ENCODE peak calls at places on chromosome 4, in five cellular contexts. V is left ventricle myocardium inferior, L is cardiac muscle cell, F is ovary, C is AG10803. P is an unnamed sample.

GRCh38 chr4:174521800-174522182 is 497 bp downstream of the HPGD start:
- DNase-seq in V (no peak), L (no peak), F (no peak), C (no peak), P (no peak)

GRCh38 chr4:72119946-72120345 is 88.1 kb downstream of the NPFFR2 start:
- DNase-seq in V (no peak), L (no peak), F (no peak), C (no peak), P (no peak)

GRCh38 chr4:92885632-92886031 is 581.9 kb downstream of the GRID2 start:
- DNase-seq in V (no peak), L (no peak), F (no peak), C (no peak), P (no peak)

GRCh38 chr4:2789351-2789750 is 3.5 kb upstream of the SH3BP2 start:
- DNase-seq in V (no peak), L (no peak), F (no peak), C (no peak), P (no peak)

GRCh38 chr4:108029321-108029720 is 39.6 kb downstream of the HADH start:
- DNase-seq in V (no peak), L (no peak), F (no peak), C (no peak), P (no peak)

GRCh38 chr4:58192217-58192616 is 1082.0 kb upstream of the IGFBP7 start:
- DNase-seq in V (no peak), L (no peak), F (no peak), C (no peak), P (no peak)

GRCh38 chr4:86338989-86339388 is 20.9 kb downstream of the MAPK10 start:
- DNase-seq in V (no peak), L (no peak), F (no peak), C (peak), P (peak)

GRCh38 chr4:99087887-99088484 is 602 bp downstream of the ADH5 start:
- DNase-seq in V (peak), L (peak), F (peak), C (peak), P (peak)

GRCh38 chr4:154314248-154314647 is 177.4 kb downstream of the DCHS2 start:
- DNase-seq in V (no peak), L (peak), F (no peak), C (peak), P (peak)
- TF ChIP-seq CTCF in V (no peak), L (peak), F (no peak), C (peak), P (no peak)

GRCh38 chr4:15042529-15043167 is 40.4 kb downstream of the CPEB2 start:
- DNase-seq in V (no peak), L (no peak), F (no peak), C (no peak), P (peak)
- H3K4me3 ChIP-seq in V (no peak), L (no peak), F (no peak), C (no peak), P (no peak)

DNA sequence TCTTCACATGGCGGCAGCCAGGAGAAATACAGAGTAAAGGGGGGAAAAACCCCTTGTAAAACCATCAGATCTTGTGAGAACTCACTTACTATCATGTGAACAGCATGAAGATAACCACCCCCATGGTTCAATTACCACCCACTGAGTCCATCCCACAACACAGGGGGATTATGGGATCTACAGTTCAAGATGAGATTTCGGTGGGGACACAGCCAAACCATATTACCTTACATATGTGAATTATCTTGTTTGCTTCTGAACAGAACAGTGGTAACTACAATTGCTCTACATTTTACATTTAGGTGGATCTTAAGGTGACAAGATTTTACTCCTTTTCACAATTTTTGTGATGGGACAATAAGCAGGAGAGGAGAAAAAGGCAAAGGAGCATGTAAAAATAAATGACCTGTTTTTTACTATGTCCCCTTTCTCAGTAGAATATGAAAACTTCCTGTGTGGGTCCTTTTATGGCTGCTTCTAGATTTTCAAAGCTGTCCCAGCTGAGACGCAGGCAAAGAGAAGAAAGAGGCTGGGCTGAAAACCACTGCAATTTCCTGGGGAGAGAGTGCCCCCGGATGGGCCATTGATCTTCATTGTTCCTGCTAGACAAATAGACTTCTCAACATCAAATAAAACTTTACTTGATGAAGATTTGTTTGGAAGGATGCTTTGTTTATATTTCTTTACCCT is 45.9 kb upstream of the PGM2 start:
- DNase-seq in V (no peak), L (no peak), F (no peak), C (peak), P (peak)
- TF ChIP-seq CTCF in V (peak), L (peak), F (no peak), C (peak), P (peak)

GRCh38 chr4:13289391-13289790 is 194.7 kb downstream of the RAB28 start:
- DNase-seq in V (no peak), L (no peak), F (no peak), C (peak), P (peak)
- H3K4me3 ChIP-seq in V (no peak), L (no peak), F (no peak), C (no peak), P (no peak)

GRCh38 chr4:167020410-167020809 is 213.9 kb downstream of the SPOCK3 start:
- DNase-seq in V (no peak), L (peak), F (no peak), C (no peak), P (no peak)
- TF ChIP-seq CTCF in V (no peak), L (peak), F (no peak), C (no peak), P (peak)

GRCh38 chr4:120816385-120816784 is 106.1 kb downstream of the PRDM5 start:
- DNase-seq in V (no peak), L (no peak), F (no peak), C (peak), P (no peak)
- H3K4me3 ChIP-seq in V (no peak), L (no peak), F (no peak), C (peak), P (no peak)

GRCh38 chr4:44869985-44870384 is 143.6 kb upstream of the GNPDA2 start:
- DNase-seq in V (no peak), L (no peak), F (no peak), C (no peak), P (no peak)

DNA sequence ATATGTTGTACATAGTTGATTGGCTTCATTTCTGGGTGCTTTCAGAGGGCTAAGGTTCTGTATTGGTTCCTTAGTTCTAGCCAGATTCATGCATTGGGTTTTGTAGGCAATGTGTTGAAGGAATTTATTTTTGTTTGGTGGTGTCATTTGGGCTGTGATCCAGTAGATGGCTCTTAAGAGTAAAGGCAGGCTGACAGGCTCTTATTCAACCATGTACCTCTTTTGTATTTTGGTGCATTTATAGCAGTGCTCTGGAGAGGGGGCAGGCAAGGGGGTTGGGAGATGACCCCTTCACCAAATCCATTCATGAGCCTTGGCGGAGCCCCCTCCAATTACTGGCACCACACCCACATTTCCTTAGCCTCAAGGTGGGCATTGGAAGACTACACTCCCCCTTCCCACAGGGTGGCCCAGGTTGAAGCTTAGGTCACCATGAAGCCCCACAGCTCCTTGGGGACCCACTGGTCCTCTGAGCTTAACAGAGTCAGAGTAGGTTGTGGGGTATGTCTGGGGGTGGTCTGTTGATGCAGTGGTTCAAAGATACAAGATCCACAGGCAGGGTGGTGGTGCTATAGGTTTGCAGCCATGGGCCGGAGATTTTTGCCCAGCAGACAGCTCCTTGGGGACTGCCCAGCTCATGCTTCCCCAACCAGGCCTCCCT is 143.0 kb upstream of the GNPDA2 start:
- DNase-seq in V (no peak), L (no peak), F (no peak), C (no peak), P (no peak)
- TF ChIP-seq CTCF in V (no peak), L (no peak), F (no peak), C (no peak), P (no peak)

DNA sequence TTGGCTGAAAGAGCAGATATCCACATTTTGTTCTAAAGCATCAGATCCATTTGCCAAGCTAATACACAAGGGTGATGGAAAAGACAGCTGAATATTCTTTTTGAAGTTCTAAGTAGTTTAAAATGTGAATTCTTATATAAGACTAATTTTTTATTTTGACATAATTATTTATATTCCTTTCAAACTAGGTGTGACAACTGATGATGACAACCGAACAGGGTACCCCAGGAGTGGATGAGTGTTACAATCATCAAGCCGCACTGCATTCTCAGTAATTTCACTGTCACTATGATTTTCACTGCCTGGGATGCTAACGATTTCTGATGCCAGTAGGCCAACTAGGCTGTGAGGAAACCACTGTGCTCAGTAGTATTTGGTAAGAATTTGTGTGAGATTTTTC is 317.6 kb downstream of the ARAP2 start:
- DNase-seq in V (no peak), L (no peak), F (no peak), C (no peak), P (no peak)
- H3K4me3 ChIP-seq in V (no peak), L (no peak), F (no peak), C (no peak), P (no peak)